ENCODE peak calls at places on chromosomes 12 and 14, in ten cellular contexts. V, X, N, D, R, S, K, G, I and E are unnamed samples.

GRCh38 chr14:68790656-68791077 is 2.2 kb downstream of the ZFP36L1 start:
- DNase-seq in K (no peak), G (peak), D (no peak), N (peak), I (no peak), X (no peak), S (no peak), R (no peak), V (no peak), E (no peak)

GRCh38 chr12:18446245-18446644 is 184.9 kb downstream of the PIK3C2G start:
- DNase-seq in V (no peak), X (no peak), G (no peak), R (no peak), K (no peak), I (no peak), D (peak), S (no peak), N (no peak), E (peak)

GRCh38 chr12:47602949-47603558 is 102.8 kb downstream of the RPAP3 start:
- DNase-seq in V (no peak), X (no peak), S (no peak), I (no peak), R (no peak), D (no peak), N (no peak), K (no peak), G (no peak), E (no peak)

GRCh38 chr14:102495482-102496330 is 13.9 kb downstream of the ANKRD9 start:
- DNase-seq in D (no peak), R (no peak), K (no peak), I (no peak), S (no peak), N (no peak), X (no peak), V (no peak), G (no peak), E (no peak)

GRCh38 chr12:14946856-14947255 is 8.5 kb upstream of the ERP27 start:
- DNase-seq in R (no peak), X (no peak), K (no peak), D (no peak), S (no peak), N (no peak), V (peak), I (no peak), G (no peak), E (no peak)

GRCh38 chr12:91885851-91886250 is 259.8 kb downstream of the BTG1 start:
- DNase-seq in G (no peak), R (no peak), D (no peak), V (no peak), N (no peak), X (no peak), S (no peak), K (no peak), I (no peak), E (no peak)

GRCh38 chr12:111467092-111467861 is 61.6 kb downstream of the SH2B3 start:
- DNase-seq in X (peak), V (peak), G (no peak), K (no peak), R (no peak), I (no peak), D (no peak), S (no peak), N (no peak), E (no peak)

GRCh38 chr12:67456281-67456918 is 187.2 kb downstream of the CAND1 start:
- DNase-seq in N (peak), V (peak), R (no peak), S (peak), K (no peak), G (no peak), X (no peak), D (peak), I (no peak), E (no peak)

GRCh38 chr12:46360908-46361666 is 11.5 kb downstream of the SLC38A2 start:
- DNase-seq in D (no peak), I (no peak), G (no peak), R (no peak), V (peak), X (no peak), K (peak), S (peak), N (peak), E (no peak)

GRCh38 chr12:13234045-13234641 is 37.6 kb downstream of the EMP1 start:
- DNase-seq in S (peak), G (peak), K (peak), D (peak), N (peak), R (no peak), I (peak), X (peak), V (peak), E (peak)

GRCh38 chr12:106954462-106955376 is 988 bp upstream of the TMEM263 start:
- DNase-seq in D (peak), R (peak), N (peak), S (no peak), I (no peak), G (peak), K (peak), V (no peak), X (no peak), E (no peak)

GRCh38 chr12:1533602-1534304 is 60.6 kb downstream of the FBXL14 start:
- DNase-seq in K (peak), S (peak), N (no peak), G (peak), R (no peak), I (no peak), D (no peak), V (peak), X (peak), E (peak)

GRCh38 chr12:102023343-102023930 is 38.4 kb downstream of the WASHC3 start:
- DNase-seq in K (no peak), R (no peak), D (no peak), S (peak), X (no peak), G (no peak), V (peak), N (peak), I (no peak), E (no peak)

GRCh38 chr12:83514372-83514771 is 827.7 kb downstream of the TMTC2 start:
- DNase-seq in V (no peak), I (no peak), R (no peak), D (no peak), G (no peak), S (no peak), N (no peak), X (no peak), K (peak), E (no peak)

GRCh38 chr12:64806593-64806992 is 17.9 kb upstream of the TBC1D30 start:
- DNase-seq in I (no peak), R (no peak), N (peak), G (no peak), K (no peak), V (peak), D (no peak), S (no peak), X (no peak), E (no peak)

GRCh38 chr14:96497087-96497486 is 5.1 kb upstream of the PAPOLA start:
- DNase-seq in N (no peak), R (no peak), X (no peak), S (no peak), K (peak), I (no peak), V (no peak), G (no peak), D (no peak), E (peak)

GRCh38 chr14:90061849-90062794 is at the start of gene KCNK13:
- DNase-seq in X (no peak), D (peak), S (no peak), V (no peak), N (no peak), I (no peak), R (peak), G (no peak), K (no peak), E (peak)

GRCh38 chr12:23359975-23360638 is 589.4 kb downstream of the SOX5 start:
- DNase-seq in R (no peak), D (no peak), K (no peak), X (no peak), S (no peak), V (no peak), N (no peak), G (no peak), I (no peak), E (no peak)

GRCh38 chr12:4447151-4447550 is 1.5 kb upstream of the FGF6 start:
- DNase-seq in X (peak), V (no peak), K (no peak), R (no peak), S (no peak), G (no peak), N (no peak), I (peak), D (no peak), E (no peak)

GRCh38 chr14:70662816-70663215 is 21.1 kb downstream of the TTC9 start:
- DNase-seq in D (no peak), R (no peak), S (no peak), V (no peak), G (no peak), I (no peak), N (no peak), K (no peak), X (no peak), E (no peak)

GRCh38 chr12:70110085-70110484 is 133.1 kb upstream of the CNOT2 start:
- DNase-seq in S (no peak), X (no peak), D (no peak), G (no peak), N (no peak), V (no peak), I (no peak), R (no peak), K (no peak), E (no peak)

GRCh38 chr14:38951451-38951850 is 151.6 kb downstream of the SEC23A start:
- DNase-seq in G (no peak), N (peak), R (no peak), I (no peak), S (peak), D (no peak), K (no peak), X (no peak), V (peak), E (no peak)

GRCh38 chr12:6767592-6768384 is 1.6 kb downstream of the PTMS start:
- DNase-seq in G (no peak), R (peak), D (peak), S (no peak), N (peak), X (no peak), K (no peak), I (no peak), V (peak), E (no peak)

GRCh38 chr14:37036669-37037341 is 135.6 kb downstream of the SLC25A21 start:
- DNase-seq in S (peak), G (no peak), I (no peak), X (no peak), K (peak), V (peak), N (no peak), R (no peak), D (no peak), E (no peak)

GRCh38 chr14:90556050-90556477 is 159.2 kb downstream of the CALM1 start:
- DNase-seq in K (no peak), V (no peak), D (peak), G (no peak), N (no peak), X (no peak), I (no peak), R (no peak), S (no peak), E (no peak)

GRCh38 chr12:87995581-87996178 is 33.5 kb downstream of the C12orf50 start:
- DNase-seq in I (peak), G (peak), D (peak), S (peak), N (peak), R (peak), K (peak), X (no peak), V (peak), E (peak)

GRCh38 chr12:77720258-77720657 is 110.4 kb upstream of the NAV3 start:
- DNase-seq in X (no peak), K (no peak), D (peak), G (no peak), S (no peak), N (no peak), I (no peak), R (no peak), V (no peak), E (no peak)

GRCh38 chr14:45258073-45258472 is 5.1 kb upstream of the MIS18BP1 start:
- DNase-seq in R (no peak), D (no peak), S (no peak), I (no peak), K (no peak), V (no peak), G (no peak), X (no peak), N (no peak), E (no peak)

GRCh38 chr12:2644678-2645405 is 149.9 kb upstream of the FKBP4 start:
- DNase-seq in V (no peak), X (no peak), K (no peak), S (no peak), N (no peak), R (no peak), G (no peak), D (no peak), I (no peak), E (no peak)

DNA sequence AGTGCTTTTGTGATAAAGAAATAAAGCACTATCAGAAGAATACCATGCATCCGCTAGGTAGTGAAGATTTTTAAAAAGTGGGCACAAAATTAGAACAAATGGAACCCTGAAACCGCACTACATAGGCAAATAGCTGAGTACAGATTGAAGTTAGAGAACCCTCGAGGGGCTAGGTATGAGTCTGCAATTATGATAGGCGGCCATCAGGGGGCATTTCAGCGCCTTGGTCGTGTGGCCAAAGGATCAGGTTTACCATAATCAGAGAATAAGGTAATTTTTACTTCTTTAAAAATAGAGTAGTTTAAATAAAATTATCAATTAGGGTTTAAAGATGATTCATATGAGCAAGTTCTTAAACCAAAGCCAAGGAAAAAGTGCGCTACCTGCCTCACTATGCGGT is 129.8 kb downstream of the TMX1 start:
- DNase-seq in K (peak), V (peak), D (no peak), S (no peak), R (peak), X (no peak), I (no peak), G (no peak), N (no peak), E (peak)
- TF ChIP-seq CTCF in K (peak), V (peak), D (peak), S (peak), R (peak), X (peak), I (no peak), G (peak), N (peak), E (peak)

GRCh38 chr14:61108742-61109141 is 127.7 kb downstream of the SLC38A6 start:
- DNase-seq in K (no peak), I (no peak), V (no peak), N (no peak), S (no peak), X (no peak), D (no peak), R (no peak), G (no peak), E (no peak)

GRCh38 chr14:61107896-61108295 is 126.9 kb downstream of the SLC38A6 start:
- DNase-seq in V (no peak), S (no peak), N (no peak), X (no peak), D (no peak), K (no peak), R (no peak), G (no peak), I (no peak), E (no peak)

GRCh38 chr14:61104358-61104757 is 123.3 kb downstream of the SLC38A6 start:
- DNase-seq in D (no peak), V (no peak), N (no peak), R (no peak), X (no peak), I (no peak), K (no peak), S (no peak), G (no peak), E (no peak)

GRCh38 chr14:61107148-61107641 is 126.2 kb downstream of the SLC38A6 start:
- DNase-seq in R (no peak), N (peak), V (peak), S (peak), I (peak), K (no peak), D (no peak), G (no peak), X (no peak), E (no peak)

GRCh38 chr14:61106627-61107147 is 125.6 kb downstream of the SLC38A6 start:
- DNase-seq in K (no peak), V (no peak), X (no peak), G (no peak), D (no peak), I (no peak), S (no peak), R (no peak), N (no peak), E (no peak)
- TF ChIP-seq CTCF in K (no peak), V (peak), X (no peak), G (no peak), D (peak), I (no peak), S (peak), R (no peak), N (peak), E (no peak)

GRCh38 chr14:106308839-106309389 is 782.5 kb downstream of the TMEM121 start:
- DNase-seq in D (peak), G (peak), K (no peak), N (no peak), X (no peak), I (peak), S (no peak), R (peak), V (peak), E (peak)
- TF ChIP-seq CTCF in D (peak), G (peak), K (no peak), N (peak), X (no peak), I (no peak), S (peak), R (peak), V (peak), E (peak)

DNA sequence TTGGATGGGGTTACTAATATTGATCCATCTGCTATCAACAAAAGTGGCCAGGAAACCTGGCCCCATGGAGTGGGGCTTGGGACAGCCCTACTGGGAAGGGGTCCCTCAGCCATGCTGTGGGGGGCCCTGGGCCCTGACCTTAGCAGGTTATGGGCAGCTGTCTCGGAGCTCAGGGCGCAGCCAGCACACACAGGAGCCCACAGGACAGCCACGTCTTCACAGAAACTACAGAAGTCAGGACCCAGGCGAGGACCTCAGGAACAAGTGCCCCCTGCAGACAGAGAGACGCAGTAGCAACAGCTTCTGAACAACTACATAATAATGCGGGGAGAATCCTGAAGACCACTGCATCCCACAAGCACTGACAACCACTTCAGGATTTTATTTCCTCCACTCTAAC is 11.9 kb upstream of the FKBP11 start:
- DNase-seq in R (no peak), S (no peak), G (no peak), D (peak), I (no peak), N (no peak), V (no peak), K (no peak), X (no peak), E (no peak)
- TF ChIP-seq CTCF in R (no peak), S (no peak), G (no peak), D (peak), I (no peak), N (peak), V (peak), K (peak), X (no peak), E (no peak)

DNA sequence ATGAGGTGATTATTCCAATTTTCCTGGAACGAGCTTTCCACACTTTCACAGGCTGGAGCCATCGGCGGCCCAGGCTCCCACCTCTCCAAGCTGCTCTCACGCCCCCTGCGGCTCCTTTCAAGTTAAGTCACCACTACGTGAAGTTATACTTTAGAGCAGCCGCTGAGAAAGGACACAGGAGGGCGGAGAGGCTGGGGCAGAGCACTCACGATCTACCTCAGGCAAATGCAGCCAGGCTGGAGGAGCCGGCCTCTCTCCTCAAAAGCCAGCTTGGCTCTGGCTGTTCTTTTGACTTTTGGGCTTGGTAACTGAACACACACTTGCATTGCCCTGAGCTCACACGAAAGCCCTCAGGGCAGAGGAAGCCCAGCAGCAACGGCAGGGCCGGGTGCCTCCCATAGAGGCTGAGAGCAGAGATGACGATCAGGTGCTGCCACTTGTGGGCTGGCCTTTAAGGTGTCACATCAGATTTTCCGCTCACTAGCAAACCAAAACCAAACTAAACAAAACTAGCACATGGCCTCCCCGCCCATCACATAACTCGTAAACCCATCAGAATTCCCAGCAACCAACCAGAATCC is 75.2 kb downstream of the PITPNM2 start:
- DNase-seq in N (no peak), K (no peak), G (peak), I (peak), V (no peak), D (peak), R (no peak), S (no peak), X (no peak), E (peak)
- TF ChIP-seq CTCF in N (no peak), K (no peak), G (peak), I (no peak), V (no peak), D (no peak), R (no peak), S (no peak), X (no peak), E (no peak)